ENCODE peak calls at places on chromosomes 13 and 19, in four cellular contexts. F is HuH-7.5; B is sigmoid colon; C is activated CD4-positive, CD25-positive, alpha-beta regulatory T cell. A is an unnamed sample.
A peak's percentile ranks its signal among the peaks of the same experiment; 100 is the strongest.

GRCh38 chr19:38337360-38337653 is 1.7 kb downstream of the CATSPERG start:
- DNase-seq in F (no peak), B (no peak), C (no peak), A (no peak)

GRCh38 chr19:45973564-45974338 is at the start of gene NOVA2:
- DNase-seq in F (no peak), B (peak; percentile 75), C (no peak), A (peak; percentile 32)

GRCh38 chr13:32829676-32830091 is 186.5 kb upstream of the KL start:
- DNase-seq in F (no peak), B (no peak), C (no peak), A (peak; percentile 100)

GRCh38 chr19:56119585-56119978 is 1.5 kb downstream of the ZNF787 start:
- DNase-seq in F (no peak), B (no peak), C (no peak), A (peak; percentile 77)

GRCh38 chr13:114140909-114141255 is 8.5 kb upstream of the RASA3 start:
- DNase-seq in F (no peak), B (peak; percentile 50), C (no peak), A (no peak)

GRCh38 chr19:54188224-54188871 is 1.0 kb downstream of the MBOAT7 start:
- DNase-seq in F (no peak), B (no peak), C (no peak), A (peak; percentile 39)

GRCh38 chr19:35249146-35249847 is 495 bp downstream of the LSR start:
- DNase-seq in F (peak; percentile 48), B (peak; percentile 43), C (no peak), A (peak; percentile 46)

GRCh38 chr13:45219938-45220375 is 19.1 kb upstream of the KCTD4 start:
- DNase-seq in F (no peak), B (no peak), C (no peak), A (peak; percentile 95)

GRCh38 chr19:38070573-38070972 is 153.4 kb downstream of the DPF1 start:
- DNase-seq in F (no peak), B (no peak), C (no peak), A (peak; percentile 83)

GRCh38 chr19:46601318-46602224 is at the start of gene CALM3:
- DNase-seq in F (no peak), B (peak; percentile 75), C (no peak), A (no peak)

GRCh38 chr19:49340069-49340864 is 5.1 kb downstream of the CD37 start:
- DNase-seq in F (peak; percentile 98), B (peak; percentile 85), C (no peak), A (peak; percentile 8)

GRCh38 chr13:81020010-81020409 is 679.1 kb upstream of the SPRY2 start:
- DNase-seq in F (no peak), B (no peak), C (no peak), A (no peak)

GRCh38 chr19:48965806-48966540 is 864 bp downstream of the FTL start:
- DNase-seq in F (no peak), B (peak; percentile 94), C (peak; percentile 76), A (peak; percentile 84)

GRCh38 chr19:10120538-10121198 is 969 bp upstream of the EIF3G start:
- DNase-seq in F (no peak), B (no peak), C (no peak), A (peak; percentile 31)

GRCh38 chr19:41908724-41909464 is 19.4 kb downstream of the ERFL start:
- DNase-seq in F (no peak), B (no peak), C (no peak), A (no peak)

GRCh38 chr13:113360446-113360845 is 3.5 kb downstream of the GRTP1 start:
- DNase-seq in F (no peak), B (peak; percentile 55), C (no peak), A (no peak)

GRCh38 chr13:26660761-26661160 is 99.8 kb downstream of the GPR12 start:
- DNase-seq in F (no peak), B (no peak), C (no peak), A (no peak)

GRCh38 chr13:78978381-78978998 is 319.5 kb upstream of the OBI1 start:
- DNase-seq in F (no peak), B (no peak), C (no peak), A (peak; percentile 60)

GRCh38 chr19:32708457-32708856 is 11.1 kb upstream of the TDRD12 start:
- DNase-seq in F (no peak), B (no peak), C (no peak), A (peak; percentile 48)

GRCh38 chr13:70623260-70623659 is 515.0 kb upstream of the KLHL1 start:
- DNase-seq in F (no peak), B (no peak), C (no peak), A (peak; percentile 7)

A was measured in kidney tubule cell.